ENCODE peak calls at places on chromosomes 4 and X, in five cellular contexts. One of them, this sample, is unnamed.

GRCh38 chr4:169333265-169333664 is 62.5 kb upstream of the SH3RF1 start:
- DNase-seq in HepG2: no peak
- DNase-seq in K562: no peak
- DNase-seq in H1: no peak
- DNase-seq in HCT116: no peak
- DNase-seq in this sample: no peak

GRCh38 chr4:81215219-81215892 is at the start of gene PRKG2:
- DNase-seq in HepG2: no peak
- DNase-seq in K562: no peak
- DNase-seq in H1: no peak
- DNase-seq in HCT116: no peak
- DNase-seq in this sample: no peak

GRCh38 chr4:86856896-86857295 is 7.7 kb upstream of the SLC10A6 start:
- DNase-seq in HepG2: no peak
- DNase-seq in K562: no peak
- DNase-seq in H1: no peak
- DNase-seq in HCT116: no peak
- DNase-seq in this sample: no peak

GRCh38 chr4:150136036-150136435 is 57.8 kb downstream of the DCLK2 start:
- DNase-seq in HepG2: no peak
- DNase-seq in K562: no peak
- DNase-seq in H1: no peak
- DNase-seq in HCT116: no peak
- DNase-seq in this sample: no peak

GRCh38 chr4:184369871-184370270 is 104.5 kb downstream of the IRF2 start:
- DNase-seq in HepG2: no peak
- DNase-seq in K562: no peak
- DNase-seq in H1: no peak
- DNase-seq in HCT116: no peak
- DNase-seq in this sample: no peak

GRCh38 chr4:91113130-91113706 is 986.0 kb downstream of the CCSER1 start:
- DNase-seq in HepG2: peak
- DNase-seq in K562: peak
- DNase-seq in H1: no peak
- DNase-seq in HCT116: peak
- DNase-seq in this sample: peak

GRCh38 chr4:4899202-4899925 is 39.9 kb downstream of the MSX1 start:
- DNase-seq in HepG2: no peak
- DNase-seq in K562: no peak
- DNase-seq in H1: no peak
- DNase-seq in HCT116: no peak
- DNase-seq in this sample: no peak

GRCh38 chrX:40845331-40845911 is 110.1 kb upstream of the MED14 start:
- DNase-seq in HepG2: peak
- DNase-seq in K562: no peak
- DNase-seq in H1: peak
- DNase-seq in HCT116: no peak
- DNase-seq in this sample: no peak

GRCh38 chrX:11724122-11725017 is 33.7 kb upstream of the MSL3 start:
- DNase-seq in HepG2: peak
- DNase-seq in K562: peak
- DNase-seq in H1: no peak
- DNase-seq in HCT116: peak
- DNase-seq in this sample: no peak

GRCh38 chr4:152836936-152837335 is 57.2 kb downstream of the ARFIP1 start:
- DNase-seq in HepG2: no peak
- DNase-seq in K562: no peak
- DNase-seq in H1: no peak
- DNase-seq in HCT116: no peak
- DNase-seq in this sample: no peak

GRCh38 chrX:74325130-74326059 is 21.4 kb downstream of the ZCCHC13 start:
- DNase-seq in HepG2: no peak
- DNase-seq in K562: peak
- DNase-seq in H1: peak
- DNase-seq in HCT116: no peak
- DNase-seq in this sample: no peak

GRCh38 chr4:53012738-53013137 is 150.6 kb downstream of the RASL11B start:
- DNase-seq in HepG2: no peak
- DNase-seq in K562: no peak
- DNase-seq in H1: no peak
- DNase-seq in HCT116: no peak
- DNase-seq in this sample: no peak

GRCh38 chr4:153535735-153536494 is 69.8 kb downstream of the TMEM131L start:
- DNase-seq in HepG2: no peak
- DNase-seq in K562: no peak
- DNase-seq in H1: peak
- DNase-seq in HCT116: no peak
- DNase-seq in this sample: no peak

DNA sequence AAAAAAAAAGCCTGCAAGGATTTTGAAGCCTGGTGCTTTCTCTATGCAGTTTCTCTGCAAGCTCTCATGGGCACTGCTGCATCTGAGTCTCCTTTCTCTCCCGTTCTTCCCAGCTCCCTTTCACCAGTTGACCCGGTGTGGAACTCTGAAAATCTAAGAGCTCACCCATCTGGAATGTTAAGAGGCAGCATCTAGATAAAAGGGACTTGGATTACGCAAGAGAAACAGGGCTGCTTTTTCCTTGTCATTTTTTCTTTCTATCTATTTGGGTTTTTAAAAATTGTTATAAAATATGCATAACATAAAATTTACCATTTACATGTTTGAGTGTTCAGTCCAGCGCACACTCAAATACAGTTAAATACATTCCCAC is 95.2 kb upstream of the RPS6KA3 start:
- DNase-seq in HepG2: peak
- DNase-seq in K562: no peak
- DNase-seq in H1: no peak
- DNase-seq in HCT116: no peak
- DNase-seq in this sample: no peak
- TF ChIP-seq CEBPB in HepG2: no peak
- TF ChIP-seq CEBPB in K562: peak
- TF ChIP-seq CEBPB in H1: peak
- TF ChIP-seq CEBPB in HCT116: no peak
- TF ChIP-seq CEBPB in this sample: no peak

DNA sequence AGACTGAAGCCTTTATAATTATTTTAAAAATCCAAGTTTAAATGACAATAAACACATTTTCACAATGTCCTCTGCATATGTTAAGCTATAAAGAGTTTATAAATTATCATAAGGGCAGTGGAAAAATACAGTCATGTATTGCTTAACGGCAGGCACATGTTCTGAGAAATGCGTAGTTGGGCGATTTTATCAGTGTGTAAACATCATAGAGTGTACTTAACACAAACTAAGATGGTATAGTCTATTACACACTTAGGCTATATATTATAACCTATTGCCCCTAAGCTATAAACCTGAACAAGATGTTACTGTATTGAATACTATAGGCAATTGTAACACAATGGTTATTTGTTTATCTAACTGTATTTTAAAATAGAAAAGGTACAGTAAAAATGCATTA is 254.7 kb downstream of the GABRG1 start:
- DNase-seq in HepG2: no peak
- DNase-seq in K562: no peak
- DNase-seq in H1: no peak
- DNase-seq in HCT116: no peak
- DNase-seq in this sample: no peak
- TF ChIP-seq SIN3A in HepG2: no peak
- TF ChIP-seq SIN3A in K562: no peak
- TF ChIP-seq SIN3A in H1: no peak
- TF ChIP-seq SIN3A in HCT116: no peak
- TF ChIP-seq SIN3A in this sample: no peak

GRCh38 chr4:182068920-182069319 is 174.3 kb upstream of the TENM3 start:
- DNase-seq in HepG2: no peak
- DNase-seq in K562: no peak
- DNase-seq in H1: no peak
- DNase-seq in HCT116: no peak
- DNase-seq in this sample: no peak

GRCh38 chr4:182074139-182074538 is 169.1 kb upstream of the TENM3 start:
- DNase-seq in HepG2: no peak
- DNase-seq in K562: no peak
- DNase-seq in H1: no peak
- DNase-seq in HCT116: no peak
- DNase-seq in this sample: no peak

GRCh38 chr4:182073278-182073677 is 169.9 kb upstream of the TENM3 start:
- DNase-seq in HepG2: no peak
- DNase-seq in K562: no peak
- DNase-seq in H1: no peak
- DNase-seq in HCT116: no peak
- DNase-seq in this sample: no peak

DNA sequence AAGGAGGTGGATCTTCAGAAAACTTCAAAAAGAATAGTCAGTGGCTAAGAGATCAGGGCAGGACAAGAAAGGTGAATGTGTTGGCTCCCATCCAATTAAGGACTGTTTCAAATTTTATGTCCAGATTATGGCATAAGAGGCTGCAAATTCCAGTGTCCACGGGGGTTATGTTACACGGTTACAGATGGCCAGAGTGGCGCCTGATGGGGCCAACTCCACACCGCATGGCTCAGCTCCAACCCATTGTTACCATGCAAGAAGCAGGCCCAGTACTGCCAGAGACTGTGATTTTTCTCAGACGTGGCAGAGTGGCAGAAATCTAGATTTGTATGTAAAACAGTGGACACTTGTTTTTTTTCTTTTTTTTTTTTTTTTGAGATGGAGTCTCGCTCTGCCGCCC is 168.4 kb upstream of the TENM3 start:
- DNase-seq in HepG2: no peak
- DNase-seq in K562: no peak
- DNase-seq in H1: no peak
- DNase-seq in HCT116: no peak
- DNase-seq in this sample: no peak
- TF ChIP-seq CEBPB in HepG2: no peak
- TF ChIP-seq CEBPB in K562: no peak
- TF ChIP-seq CEBPB in H1: no peak
- TF ChIP-seq CEBPB in HCT116: no peak
- TF ChIP-seq CEBPB in this sample: no peak

DNA sequence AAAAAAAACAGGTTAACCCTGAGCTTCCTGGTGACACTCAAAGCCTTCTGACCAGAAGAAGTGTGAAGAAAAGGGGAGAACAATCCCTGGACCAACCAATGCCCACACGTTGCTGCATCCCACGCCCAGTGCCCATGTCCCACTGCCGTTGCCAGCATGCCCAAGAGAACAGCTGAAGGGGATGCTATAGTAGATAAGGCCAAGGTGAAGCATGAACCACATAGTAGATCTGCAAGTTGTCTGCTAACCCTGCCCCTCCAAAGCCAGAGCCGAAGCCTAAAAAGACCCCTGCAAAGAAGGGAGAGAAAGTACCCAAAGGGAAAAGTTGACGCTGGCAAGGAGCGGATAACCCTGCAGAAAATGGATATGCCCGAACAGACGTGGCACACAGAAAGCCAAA is 11.3 kb upstream of the CD38 start:
- DNase-seq in HepG2: no peak
- DNase-seq in K562: no peak
- DNase-seq in H1: no peak
- DNase-seq in HCT116: no peak
- DNase-seq in this sample: no peak
- TF ChIP-seq SIN3A in HepG2: no peak
- TF ChIP-seq SIN3A in K562: no peak
- TF ChIP-seq SIN3A in H1: no peak
- TF ChIP-seq SIN3A in HCT116: no peak
- TF ChIP-seq SIN3A in this sample: no peak

GRCh38 chrX:3142259-3143042 is 101.2 kb downstream of the ARSF start:
- DNase-seq in HepG2: no peak
- DNase-seq in K562: peak
- DNase-seq in H1: no peak
- DNase-seq in HCT116: peak
- DNase-seq in this sample: no peak
- TF ChIP-seq CEBPB in HepG2: no peak
- TF ChIP-seq CEBPB in K562: no peak
- TF ChIP-seq CEBPB in H1: no peak
- TF ChIP-seq CEBPB in HCT116: no peak
- TF ChIP-seq CEBPB in this sample: no peak

DNA sequence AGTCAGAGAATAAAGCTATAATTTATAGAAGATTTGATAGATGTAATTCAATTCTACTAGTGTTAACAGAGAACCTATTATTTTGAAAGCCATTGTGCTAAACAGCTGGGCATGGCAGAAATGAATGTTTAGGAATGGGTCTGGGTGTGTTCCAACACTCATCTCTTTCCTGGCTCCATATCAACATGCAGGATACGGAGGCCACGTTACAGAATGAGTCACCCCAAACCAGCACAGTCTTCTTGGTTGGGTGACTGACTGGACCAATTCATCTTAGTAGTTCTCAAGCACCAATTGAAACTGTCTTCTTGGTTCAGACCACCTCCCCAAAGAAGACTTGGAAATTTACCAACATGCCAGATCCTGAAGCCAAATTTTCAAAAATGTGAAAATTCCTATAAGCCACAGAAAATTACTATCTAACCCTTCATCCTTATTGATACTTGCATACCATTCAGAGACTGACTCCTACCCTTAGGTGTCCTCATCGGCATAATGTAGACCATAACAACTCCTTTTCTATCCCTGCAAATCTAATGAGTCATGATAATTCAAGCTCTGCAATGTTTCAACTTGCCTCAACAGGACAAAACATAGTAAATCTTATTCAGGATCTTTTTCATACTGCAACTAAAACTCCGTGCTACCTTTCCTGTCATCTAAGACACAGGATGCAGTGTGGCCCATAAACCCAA is 52.0 kb upstream of the ATOH1 start:
- DNase-seq in HepG2: no peak
- DNase-seq in K562: no peak
- DNase-seq in H1: no peak
- DNase-seq in HCT116: no peak
- DNase-seq in this sample: no peak
- TF ChIP-seq SIN3A in HepG2: no peak
- TF ChIP-seq SIN3A in K562: no peak
- TF ChIP-seq SIN3A in H1: no peak
- TF ChIP-seq SIN3A in HCT116: no peak
- TF ChIP-seq SIN3A in this sample: no peak

GRCh38 chr4:8112036-8112576 is 46.5 kb downstream of the ABLIM2 start:
- DNase-seq in HepG2: no peak
- DNase-seq in K562: no peak
- DNase-seq in H1: no peak
- DNase-seq in HCT116: no peak
- DNase-seq in this sample: no peak
- TF ChIP-seq CEBPB in HepG2: no peak
- TF ChIP-seq CEBPB in K562: no peak
- TF ChIP-seq CEBPB in H1: no peak
- TF ChIP-seq CEBPB in HCT116: no peak
- TF ChIP-seq CEBPB in this sample: no peak

GRCh38 chr4:110418641-110419040 is 57.3 kb upstream of the ENPEP start:
- DNase-seq in HepG2: no peak
- DNase-seq in K562: peak
- DNase-seq in H1: no peak
- DNase-seq in HCT116: no peak
- DNase-seq in this sample: no peak

GRCh38 chr4:110424144-110424543 is 51.8 kb upstream of the ENPEP start:
- DNase-seq in HepG2: no peak
- DNase-seq in K562: no peak
- DNase-seq in H1: no peak
- DNase-seq in HCT116: no peak
- DNase-seq in this sample: no peak
- TF ChIP-seq SIN3A in HepG2: no peak
- TF ChIP-seq SIN3A in K562: no peak
- TF ChIP-seq SIN3A in H1: no peak
- TF ChIP-seq SIN3A in HCT116: no peak
- TF ChIP-seq SIN3A in this sample: no peak

GRCh38 chr4:2991243-2991642 is 27.9 kb downstream of the GRK4 start:
- DNase-seq in HepG2: no peak
- DNase-seq in K562: no peak
- DNase-seq in H1: no peak
- DNase-seq in HCT116: no peak
- DNase-seq in this sample: no peak
- TF ChIP-seq CEBPB in HepG2: no peak
- TF ChIP-seq CEBPB in K562: no peak
- TF ChIP-seq CEBPB in H1: no peak
- TF ChIP-seq CEBPB in HCT116: no peak
- TF ChIP-seq CEBPB in this sample: no peak

This sample was measured in GM12878.